ENCODE peak calls at places on chromosomes 1 and 21, in five cellular contexts. Q is heart left ventricle, G is A549, F is uterus, Z is testis. E is an unnamed sample.

GRCh38 chr1:206911064-206911663 is 10.6 kb downstream of the FCMR start:
- DNase-seq in Q (no peak), G (peak; percentile 85), F (no peak), Z (peak; percentile 57), E (no peak)

GRCh38 chr21:45539796-45540600 is 2.2 kb downstream of the SLC19A1 start:
- DNase-seq in Q (no peak), G (no peak), F (peak; percentile 13), Z (no peak), E (peak; percentile 75)

GRCh38 chr1:154843913-154844681 is 26.0 kb downstream of the KCNN3 start:
- DNase-seq in Q (no peak), G (no peak), F (no peak), Z (no peak), E (no peak)

GRCh38 chr1:113783254-113784103 is 24.2 kb upstream of the PHTF1 start:
- DNase-seq in Q (peak; percentile 37), G (no peak), F (no peak), Z (peak; percentile 56), E (no peak)

GRCh38 chr1:114353233-114353632 is 157.8 kb downstream of the TRIM33 start:
- DNase-seq in Q (peak; percentile 59), G (no peak), F (peak; percentile 70), Z (peak; percentile 69), E (no peak)

GRCh38 chr1:186662752-186663151 is 17.5 kb downstream of the PTGS2 start:
- DNase-seq in Q (no peak), G (no peak), F (no peak), Z (no peak), E (no peak)

GRCh38 chr1:178513278-178513983 is 522 bp downstream of the TEX35 start:
- DNase-seq in Q (peak; percentile 68), G (no peak), F (no peak), Z (no peak), E (peak; percentile 53)

GRCh38 chr1:25469177-25469576 is 38.5 kb downstream of the MACO1 start:
- DNase-seq in Q (no peak), G (no peak), F (no peak), Z (no peak), E (no peak)

GRCh38 chr21:41396452-41397107 is 29.5 kb upstream of the MX1 start:
- DNase-seq in Q (peak; percentile 48), G (no peak), F (no peak), Z (peak; percentile 78), E (peak; percentile 84)

GRCh38 chr1:165296205-165296604 is 60.3 kb downstream of the LMX1A start:
- DNase-seq in Q (no peak), G (no peak), F (no peak), Z (no peak), E (no peak)

GRCh38 chr1:47944561-47944960 is 52.6 kb downstream of the TRABD2B start:
- DNase-seq in Q (no peak), G (no peak), F (no peak), Z (peak; percentile 63), E (no peak)

GRCh38 chr1:31374511-31375196 is 1.8 kb upstream of the FABP3 start:
- DNase-seq in Q (peak; percentile 64), G (no peak), F (peak; percentile 79), Z (peak; percentile 78), E (no peak)

GRCh38 chr1:180680558-180681144 is 48.8 kb downstream of the XPR1 start:
- DNase-seq in Q (no peak), G (no peak), F (no peak), Z (no peak), E (no peak)

GRCh38 chr1:39413902-39414528 is 77.4 kb upstream of the BMP8A start:
- DNase-seq in Q (no peak), G (no peak), F (no peak), Z (no peak), E (no peak)

GRCh38 chr1:109782514-109782913 is 18.8 kb upstream of the EPS8L3 start:
- DNase-seq in Q (peak; percentile 17), G (no peak), F (no peak), Z (no peak), E (peak; percentile 35)

GRCh38 chr1:154371436-154371835 is 33.7 kb upstream of the IL6R start:
- DNase-seq in Q (no peak), G (no peak), F (no peak), Z (no peak), E (no peak)

GRCh38 chr1:14921057-14921456 is 232.5 kb upstream of the TMEM51 start:
- DNase-seq in Q (peak; percentile 36), G (no peak), F (no peak), Z (no peak), E (no peak)

GRCh38 chr1:151479462-151479861 is 20.2 kb upstream of the POGZ start:
- DNase-seq in Q (no peak), G (no peak), F (no peak), Z (no peak), E (no peak)

GRCh38 chr21:46226146-46226545 is 2.4 kb downstream of the LSS start:
- DNase-seq in Q (no peak), G (no peak), F (no peak), Z (peak; percentile 28), E (no peak)

GRCh38 chr1:204041232-204041767 is 31.6 kb upstream of the SOX13 start:
- DNase-seq in Q (peak; percentile 50), G (no peak), F (peak; percentile 40), Z (no peak), E (no peak)

GRCh38 chr1:205365945-205366463 is 9.3 kb upstream of the KLHDC8A start:
- DNase-seq in Q (no peak), G (no peak), F (no peak), Z (peak; percentile 72), E (no peak)

GRCh38 chr1:176949033-176949662 is 215.4 kb downstream of the ASTN1 start:
- DNase-seq in Q (peak; percentile 58), G (peak; percentile 61), F (no peak), Z (peak; percentile 82), E (no peak)

GRCh38 chr1:63920154-63921117 is 146.6 kb downstream of the ROR1 start:
- DNase-seq in Q (no peak), G (peak; percentile 48), F (no peak), Z (no peak), E (no peak)

GRCh38 chr1:151061012-151061401 is 810 bp downstream of the MLLT11 start:
- DNase-seq in Q (no peak), G (no peak), F (no peak), Z (no peak), E (no peak)

GRCh38 chr1:175792126-175792525 is 48.7 kb upstream of the TNR start:
- DNase-seq in Q (no peak), G (no peak), F (no peak), Z (no peak), E (no peak)

GRCh38 chr1:32872189-32872898 is 1.6 kb upstream of the FNDC5 start:
- DNase-seq in Q (peak; percentile 77), G (peak; percentile 53), F (peak; percentile 70), Z (peak; percentile 90), E (no peak)

GRCh38 chr1:230459463-230459862 is 33.3 kb upstream of the PGBD5 start:
- DNase-seq in Q (no peak), G (no peak), F (no peak), Z (no peak), E (no peak)

GRCh38 chr1:35499230-35499629 is 58.0 kb downstream of the KIAA0319L start:
- DNase-seq in Q (no peak), G (no peak), F (no peak), Z (no peak), E (no peak)
- TF ChIP-seq CTCF in Q (no peak), G (no peak), F (no peak), Z (no peak), E (no peak)

GRCh38 chr1:86500731-86501130 is 32.0 kb downstream of the CLCA1 start:
- DNase-seq in Q (no peak), G (no peak), F (no peak), Z (no peak), E (no peak)

GRCh38 chr1:86504130-86504479 is 35.4 kb downstream of the CLCA1 start:
- DNase-seq in Q (peak; percentile 41), G (no peak), F (peak; percentile 34), Z (peak; percentile 17), E (no peak)

GRCh38 chr1:86504895-86505625 is 36.3 kb downstream of the CLCA1 start:
- DNase-seq in Q (no peak), G (no peak), F (no peak), Z (no peak), E (no peak)

GRCh38 chr1:86503477-86504129 is 34.9 kb downstream of the CLCA1 start:
- DNase-seq in Q (peak; percentile 84), G (no peak), F (peak; percentile 52), Z (peak; percentile 81), E (peak; percentile 81)

GRCh38 chr1:86502721-86503430 is 34.1 kb downstream of the CLCA1 start:
- DNase-seq in Q (peak; percentile 44), G (no peak), F (peak; percentile 63), Z (peak; percentile 26), E (no peak)
- TF ChIP-seq POLR2A in Q (no peak), G (no peak), F (no peak), Z (no peak), E (no peak)

DNA sequence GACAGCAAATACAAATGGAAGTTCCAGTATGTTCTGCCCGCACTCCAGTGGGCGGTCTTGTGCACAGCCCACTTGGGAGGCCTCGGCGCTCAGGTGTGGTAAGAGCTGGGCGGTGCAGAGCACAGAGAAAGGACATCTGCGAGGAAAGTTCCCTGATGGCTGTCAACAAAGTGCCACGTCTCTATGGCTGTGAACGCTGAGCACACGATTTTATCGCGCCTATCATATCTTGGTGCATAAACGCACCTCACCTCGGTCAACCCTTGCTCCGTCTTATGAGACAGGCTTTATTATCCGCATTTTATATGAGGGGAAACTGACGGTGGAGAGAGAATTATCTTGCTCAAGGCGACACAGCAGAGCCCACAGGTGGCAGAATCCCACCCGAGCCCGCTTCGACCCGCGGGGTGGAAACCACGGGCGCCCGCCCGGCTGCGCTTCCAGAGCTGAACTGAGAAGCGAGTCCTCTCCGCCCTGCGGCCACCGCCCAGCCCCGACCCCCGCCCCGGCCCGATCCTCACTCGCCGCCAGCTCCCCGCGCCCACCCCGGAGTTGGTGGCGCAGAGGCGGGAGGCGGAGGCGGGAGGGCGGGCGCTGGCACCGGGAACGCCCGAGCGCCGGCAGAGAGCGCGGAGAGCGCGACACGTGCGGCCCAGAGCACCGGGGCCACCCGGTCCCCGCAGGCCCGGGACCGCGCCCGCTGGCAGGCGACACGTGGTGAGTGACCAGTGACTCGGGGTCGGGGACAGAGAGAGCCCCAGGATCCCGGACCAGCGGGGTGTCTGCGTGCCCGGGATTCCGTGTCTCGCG is at the start of gene IL12RB2:
- DNase-seq in Q (peak; percentile 35), G (no peak), F (no peak), Z (no peak), E (peak; percentile 82)
- H3K4me3 ChIP-seq in Q (peak within 1 kb of the TSS; percentile 48), G (peak within 1 kb of the TSS; percentile 45), F (no peak within 1 kb of the TSS), Z (peak within 1 kb of the TSS; percentile 53), E (peak within 1 kb of the TSS; percentile 44)

DNA sequence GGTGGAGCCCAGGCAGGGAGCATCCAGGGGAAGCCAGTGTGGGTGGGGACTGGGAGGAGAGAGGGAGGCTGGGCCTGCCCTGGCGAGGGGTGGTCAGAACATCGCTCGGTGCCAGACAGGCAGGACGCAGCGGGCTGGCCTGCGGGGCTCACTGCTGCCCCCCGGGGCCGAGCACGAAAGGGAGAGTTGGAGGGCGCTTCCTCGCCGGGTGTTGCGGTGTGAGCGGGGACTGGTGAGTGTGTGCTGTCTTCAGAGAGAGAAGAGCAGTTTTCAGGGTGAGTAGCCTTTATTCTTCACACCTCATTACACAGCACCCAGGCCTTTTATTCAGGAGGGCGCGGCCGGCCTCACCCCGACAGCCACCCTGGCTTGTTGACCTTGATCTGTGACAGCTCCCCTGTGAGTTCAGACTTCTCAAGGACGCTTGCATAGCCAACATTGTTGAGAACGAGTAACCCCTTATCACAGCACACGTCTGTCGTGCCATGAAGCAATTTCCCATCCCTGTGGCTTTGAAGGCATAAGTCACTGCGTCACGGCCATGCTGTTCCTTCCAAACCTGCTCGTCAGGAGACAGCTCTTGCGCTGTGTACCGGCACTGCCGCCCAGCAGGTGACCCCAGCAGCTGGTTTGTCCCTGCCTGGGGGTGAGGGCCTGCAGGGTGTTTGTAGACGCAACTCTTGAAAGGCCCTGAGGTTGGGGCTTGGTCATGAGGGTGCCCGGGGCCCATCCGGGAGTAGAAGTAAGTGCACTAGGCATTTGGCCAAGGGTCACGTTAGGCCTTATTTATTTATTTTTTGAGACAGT is 54.6 kb downstream of the PRKCZ start:
- DNase-seq in Q (no peak), G (no peak), F (no peak), Z (no peak), E (no peak)
- TF ChIP-seq CTCF in Q (no peak), G (no peak), F (no peak), Z (no peak), E (no peak)

E was measured in spleen.